ENCODE peak calls at places on chromosomes 12 and 14, in ten cellular contexts. C, S, A, F, M, J, U, G, T and W are unnamed samples.

GRCh38 chr14:73762375-73762822 is 48.2 kb upstream of the PNMA1 start:
- DNase-seq in C (peak; percentile 70), S (no peak), A (no peak), F (no peak), M (no peak), J (no peak), U (no peak), G (no peak), T (no peak), W (no peak)

GRCh38 chr12:23938422-23938821 is 11.0 kb downstream of the SOX5 start:
- DNase-seq in C (no peak), S (no peak), A (no peak), F (no peak), M (no peak), J (no peak), U (no peak), G (no peak), T (no peak), W (no peak)

GRCh38 chr14:71749613-71750238 is 182.5 kb upstream of the RGS6 start:
- DNase-seq in C (no peak), S (no peak), A (no peak), F (no peak), M (no peak), J (no peak), U (no peak), G (no peak), T (no peak), W (no peak)

GRCh38 chr12:6968426-6968825 is 2.0 kb downstream of the PHB2 start:
- DNase-seq in C (no peak), S (no peak), A (no peak), F (no peak), M (no peak), J (no peak), U (no peak), G (no peak), T (no peak), W (no peak)

GRCh38 chr14:32531942-32532341 is 202.8 kb downstream of the AKAP6 start:
- DNase-seq in C (no peak), S (no peak), A (no peak), F (no peak), M (no peak), J (no peak), U (no peak), G (no peak), T (no peak), W (no peak)

GRCh38 chr14:30938617-30939016 is 64.3 kb downstream of the COCH start:
- DNase-seq in C (no peak), S (no peak), A (no peak), F (no peak), M (no peak), J (no peak), U (no peak), G (no peak), T (no peak), W (no peak)

GRCh38 chr14:58104808-58105207 is 47.2 kb downstream of the ARMH4 start:
- DNase-seq in C (no peak), S (no peak), A (no peak), F (no peak), M (no peak), J (no peak), U (no peak), G (no peak), T (peak; percentile 42), W (no peak)

GRCh38 chr12:66538970-66539369 is 139.9 kb downstream of the GRIP1 start:
- DNase-seq in C (no peak), S (no peak), A (no peak), F (no peak), M (no peak), J (peak; percentile 60), U (no peak), G (no peak), T (no peak), W (no peak)

GRCh38 chr14:52473557-52473956 is 78.7 kb downstream of the TXNDC16 start:
- DNase-seq in C (no peak), S (peak; percentile 16), A (no peak), F (no peak), M (no peak), J (peak; percentile 38), U (peak; percentile 28), G (no peak), T (peak; percentile 43), W (no peak)

GRCh38 chr12:21980544-21980943 is 39.3 kb upstream of the ABCC9 start:
- DNase-seq in C (no peak), S (no peak), A (no peak), F (no peak), M (no peak), J (no peak), U (no peak), G (no peak), T (no peak), W (no peak)

GRCh38 chr12:32116897-32117296 is 10.2 kb downstream of the BICD1 start:
- DNase-seq in C (no peak), S (no peak), A (no peak), F (no peak), M (no peak), J (no peak), U (no peak), G (no peak), T (no peak), W (no peak)

GRCh38 chr12:32603071-32603470 is 76.0 kb upstream of the DNM1L start:
- DNase-seq in C (no peak), S (no peak), A (no peak), F (no peak), M (no peak), J (no peak), U (no peak), G (no peak), T (no peak), W (no peak)

GRCh38 chr14:100432652-100433427 is 109.7 kb downstream of the SLC25A47 start:
- DNase-seq in C (no peak), S (no peak), A (no peak), F (no peak), M (no peak), J (no peak), U (no peak), G (no peak), T (no peak), W (no peak)

GRCh38 chr14:80587096-80587724 is 354.3 kb downstream of the CEP128 start:
- DNase-seq in C (no peak), S (no peak), A (no peak), F (no peak), M (no peak), J (peak; percentile 56), U (peak; percentile 21), G (peak; percentile 17), T (peak; percentile 48), W (no peak)

GRCh38 chr14:35927727-35928126 is 101.6 kb downstream of the BRMS1L start:
- DNase-seq in C (no peak), S (no peak), A (no peak), F (no peak), M (no peak), J (no peak), U (no peak), G (no peak), T (no peak), W (no peak)

GRCh38 chr12:74581439-74581838 is 43.8 kb downstream of the ATXN7L3B start:
- DNase-seq in C (no peak), S (no peak), A (no peak), F (no peak), M (no peak), J (peak; percentile 27), U (no peak), G (no peak), T (no peak), W (no peak)

DNA sequence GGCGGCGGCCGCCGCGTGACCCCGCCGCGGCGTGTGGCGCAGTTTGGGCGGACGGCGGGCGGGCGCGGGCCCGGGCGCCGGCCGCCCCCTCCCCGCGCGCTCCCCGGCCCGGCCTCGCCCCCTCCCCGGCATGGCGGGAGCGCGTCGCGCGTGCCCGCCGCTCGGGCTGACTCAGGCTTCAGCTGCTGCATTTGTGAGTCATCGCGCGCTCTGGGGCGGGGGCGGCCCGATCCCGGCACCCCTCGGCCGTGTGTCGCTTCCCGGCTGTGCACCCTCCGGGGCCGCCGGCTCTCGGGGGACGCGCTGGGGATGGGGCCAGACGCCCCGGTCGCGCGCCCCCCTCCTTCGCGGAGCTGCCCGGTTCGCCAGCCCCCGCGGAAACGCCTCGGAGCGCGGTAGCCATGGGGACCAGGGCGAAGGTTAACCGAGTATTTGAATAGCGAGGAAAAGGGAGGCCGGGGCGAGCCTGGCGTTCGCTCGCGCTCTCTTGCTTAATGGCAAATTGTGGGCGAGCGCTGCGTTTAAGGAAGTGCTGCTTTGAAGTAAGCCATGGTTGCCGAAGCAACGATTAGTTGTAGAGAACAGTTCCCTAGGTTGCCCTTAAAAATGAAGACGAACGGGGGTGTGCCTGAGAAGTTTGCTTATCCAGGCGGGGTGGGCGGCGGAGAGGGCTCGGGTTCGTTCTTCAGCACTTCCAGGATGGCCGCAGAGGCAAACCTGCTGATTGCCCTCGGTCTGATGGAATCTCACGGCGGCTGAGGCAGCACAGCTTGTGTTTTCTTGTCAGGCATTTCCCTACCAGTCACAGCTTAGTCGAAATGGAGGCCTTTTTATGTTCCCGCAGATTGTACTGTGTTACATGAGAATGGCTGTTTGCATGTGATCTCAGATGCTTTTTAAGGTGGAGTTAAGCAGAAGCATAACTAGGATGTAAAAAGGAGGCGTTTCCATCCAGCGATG is 887 bp downstream of the EIF5 start:
- DNase-seq in C (peak; percentile 84), S (peak; percentile 82), A (peak; percentile 59), F (peak; percentile 83), M (peak; percentile 76), J (no peak), U (no peak), G (no peak), T (peak; percentile 76), W (peak; percentile 95)
- TF ChIP-seq POLR2AphosphoS5 in C (peak; percentile 54), S (no peak), A (peak; percentile 56), F (no peak), M (peak; percentile 36), J (no peak), U (no peak), G (peak; percentile 22), T (no peak), W (peak; percentile 84)

GRCh38 chr12:111673503-111673902 is 12.3 kb downstream of the BRAP start:
- DNase-seq in C (no peak), S (peak; percentile 37), A (no peak), F (no peak), M (no peak), J (peak; percentile 61), U (peak; percentile 33), G (no peak), T (peak; percentile 31), W (no peak)
- H3K36me3 ChIP-seq in C (no peaks in the 10 kb centered on the region), S (peaks cover 35% of the 10 kb centered on the region), A (peaks cover 2% of the 10 kb centered on the region), F (peaks cover 89% of the 10 kb centered on the region), M (peaks cover 98% of the 10 kb centered on the region), J (peaks cover 40% of the 10 kb centered on the region), U (peaks cover 22% of the 10 kb centered on the region), G (no peaks in the 10 kb centered on the region), T (peaks cover 14% of the 10 kb centered on the region), W (peaks cover 87% of the 10 kb centered on the region)

GRCh38 chr14:76950043-76951020 is 78.2 kb downstream of the IRF2BPL start:
- DNase-seq in C (no peak), S (no peak), A (no peak), F (no peak), M (no peak), J (no peak), U (no peak), G (no peak), T (peak; percentile 95), W (no peak)
- TF ChIP-seq POLR2AphosphoS5 in C (no peak), S (peak; percentile 21), A (no peak), F (no peak), M (no peak), J (no peak), U (no peak), G (no peak), T (no peak), W (peak; percentile 23)

DNA sequence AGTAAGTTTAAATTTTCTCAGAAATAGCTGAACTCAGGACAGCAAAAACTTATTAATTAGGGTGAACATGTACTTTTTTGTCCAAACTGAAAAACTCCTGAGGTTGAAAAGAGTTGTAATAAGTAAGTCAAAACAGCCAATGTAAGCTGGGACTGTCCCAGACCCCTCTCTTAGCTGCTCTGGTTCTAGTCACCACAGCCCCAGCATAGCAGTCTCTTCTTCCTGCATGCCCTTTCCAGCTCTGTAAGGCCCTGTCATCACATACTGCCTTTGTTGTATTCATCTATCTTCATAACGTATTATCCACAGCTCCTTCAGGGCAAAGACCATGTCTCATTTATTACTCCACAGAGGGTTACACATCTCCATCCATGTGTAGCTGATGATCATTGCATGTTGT is 56.5 kb downstream of the UTP20 start:
- DNase-seq in C (no peak), S (no peak), A (no peak), F (no peak), M (no peak), J (peak; percentile 4), U (no peak), G (no peak), T (no peak), W (no peak)
- H3K36me3 ChIP-seq in C (no peaks in the 10 kb centered on the region), S (peaks cover 34% of the 10 kb centered on the region), A (peaks cover 4% of the 10 kb centered on the region), F (peaks cover 74% of the 10 kb centered on the region), M (peaks cover 70% of the 10 kb centered on the region), J (peaks cover 27% of the 10 kb centered on the region), U (peaks cover 26% of the 10 kb centered on the region), G (peaks cover 23% of the 10 kb centered on the region), T (peaks cover 2% of the 10 kb centered on the region), W (peaks cover 35% of the 10 kb centered on the region)